ENCODE peak calls at places on chromosomes 7 and 10, in four cellular contexts. N, X, R and I are unnamed samples.
A peak's percentile ranks its signal among the peaks of the same experiment; 100 is the strongest.

GRCh38 chr7:32872421-32872820 is 19.1 kb downstream of the KBTBD2 start:
- DNase-seq in N (no peak), X (no peak), R (no peak), I (no peak)

GRCh38 chr7:129634361-129635034 is 23.0 kb downstream of the NRF1 start:
- DNase-seq in N (no peak), X (no peak), R (no peak), I (no peak)

GRCh38 chr7:129864042-129864441 is 88.7 kb downstream of the UBE2H start:
- DNase-seq in N (no peak), X (no peak), R (peak; percentile 32), I (peak; percentile 67)

GRCh38 chr10:132272061-132272766 is 35.5 kb downstream of the STK32C start:
- DNase-seq in N (no peak), X (peak; percentile 71), R (peak; percentile 36), I (no peak)

GRCh38 chr10:29946953-29947700 is 112.3 kb downstream of the JCAD start:
- DNase-seq in N (no peak), X (peak; percentile 83), R (peak; percentile 47), I (peak; percentile 93)

GRCh38 chr7:151199196-151199874 is 11.0 kb downstream of the H2BK1 start:
- DNase-seq in N (no peak), X (no peak), R (peak; percentile 48), I (no peak)

GRCh38 chr10:3820255-3820654 is 35.2 kb upstream of the KLF6 start:
- DNase-seq in N (no peak), X (no peak), R (no peak), I (no peak)

GRCh38 chr7:36710186-36710813 is 14.0 kb downstream of the AOAH start:
- DNase-seq in N (no peak), X (no peak), R (no peak), I (no peak)

GRCh38 chr10:78903351-78903940 is 165.3 kb upstream of the ZMIZ1 start:
- DNase-seq in N (peak; percentile 49), X (no peak), R (no peak), I (no peak)

GRCh38 chr10:76206797-76207352 is 775.5 kb downstream of the LRMDA start:
- DNase-seq in N (no peak), X (no peak), R (no peak), I (no peak)

GRCh38 chr10:81034376-81034775 is 496.7 kb downstream of the SH2D4B start:
- DNase-seq in N (no peak), X (no peak), R (no peak), I (no peak)

GRCh38 chr10:71970331-71970730 is 6.1 kb downstream of the CHST3 start:
- DNase-seq in N (peak; percentile 66), X (no peak), R (no peak), I (peak; percentile 54)

GRCh38 chr7:28626629-28627262 is 214.4 kb downstream of the CREB5 start:
- DNase-seq in N (no peak), X (no peak), R (peak; percentile 21), I (peak; percentile 26)

DNA sequence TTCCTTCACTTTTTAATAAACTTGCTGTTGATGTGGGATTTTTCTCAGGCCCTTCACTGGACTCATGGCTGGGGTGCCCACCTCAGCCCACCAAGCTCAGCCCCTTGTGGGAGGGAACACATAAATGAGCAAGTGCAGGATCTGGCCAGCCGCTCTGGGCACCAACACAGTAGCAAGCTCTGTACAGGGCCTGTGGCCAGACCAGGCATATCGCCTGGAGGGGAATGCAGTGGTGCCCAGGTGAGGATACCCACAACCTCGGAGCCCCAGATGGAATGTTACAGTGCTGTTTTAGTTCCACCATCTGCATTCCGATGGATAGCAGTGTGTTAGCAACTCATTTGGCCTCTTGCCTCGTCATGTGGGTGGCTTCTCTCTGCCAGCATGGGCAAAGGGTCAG is 234.6 kb downstream of the PPP1R3A start:
- DNase-seq in N (no peak), X (peak; percentile 62), R (no peak), I (no peak)
- H3K27ac ChIP-seq in N (no peak overlapping the region), X (no peak overlapping the region), R (no peak overlapping the region), I (no peak overlapping the region)

DNA sequence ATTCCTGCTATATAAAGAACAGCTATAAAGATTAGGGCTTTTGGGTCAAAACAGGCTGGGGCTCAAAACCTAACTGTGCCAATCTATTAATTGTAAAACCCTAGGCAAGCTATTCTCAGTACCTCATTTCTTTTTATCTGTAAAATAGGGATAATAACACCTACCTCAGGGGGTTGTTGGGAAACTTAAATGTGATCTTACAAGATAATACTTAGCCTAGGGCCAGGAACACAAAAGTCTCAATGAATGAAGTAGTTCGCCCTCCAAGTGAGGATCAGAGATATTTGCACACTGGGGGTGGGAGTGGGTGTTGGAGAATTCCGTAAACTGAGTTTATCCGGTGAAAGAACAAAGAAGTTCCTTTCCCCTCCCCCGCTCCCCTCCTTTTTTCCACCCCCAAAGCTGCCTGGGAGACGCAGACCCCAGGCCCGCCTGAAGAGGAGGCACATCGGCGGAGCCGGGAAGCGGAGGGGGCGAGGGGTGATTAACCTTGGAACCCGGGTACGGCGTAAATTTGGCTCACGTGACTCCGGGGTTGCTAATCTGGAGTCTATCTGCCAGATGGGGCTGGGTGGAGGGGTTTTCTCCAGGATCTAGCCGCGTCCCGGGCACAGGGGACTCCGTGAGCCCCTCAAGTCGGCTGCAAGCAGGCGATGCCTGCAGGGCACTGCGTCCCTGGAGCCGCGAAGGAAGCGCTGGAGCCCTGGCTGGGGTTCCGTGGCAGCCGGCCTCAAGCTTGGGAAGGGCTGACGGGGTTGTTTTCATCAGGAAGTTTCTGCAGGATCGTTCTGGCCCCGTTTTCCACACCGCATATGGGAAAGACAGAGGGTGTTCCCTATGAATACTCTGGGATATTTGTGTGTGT is 1.3 kb upstream of the PODXL start:
- DNase-seq in N (no peak), X (no peak), R (peak; percentile 39), I (peak; percentile 65)
- H3K4me3 ChIP-seq in N (peak overlapping the region; percentile 60), X (no peak overlapping the region), R (peak overlapping the region; percentile 37), I (peak overlapping the region; percentile 41)

GRCh38 chr7:74176555-74176954 is 2.4 kb downstream of the EIF4H start:
- DNase-seq in N (no peak), X (no peak), R (no peak), I (no peak)
- H3K4me1 ChIP-seq in N (peaks cover 77% of the 10 kb centered on the region), X (no peaks in the 10 kb centered on the region), R (peaks cover 10% of the 10 kb centered on the region), I (peaks cover 57% of the 10 kb centered on the region)

GRCh38 chr7:55210716-55211115 is 154.4 kb upstream of the LANCL2 start:
- DNase-seq in N (no peak), X (no peak), R (no peak), I (no peak)
- H3K27ac ChIP-seq in N (no peak overlapping the region), X (no peak overlapping the region), R (no peak overlapping the region), I (no peak overlapping the region)

GRCh38 chr10:45532501-45532900 is 140.1 kb downstream of the ZFAND4 start:
- DNase-seq in N (no peak), X (no peak), R (no peak), I (no peak)
- H3K4me3 ChIP-seq in N (no peak overlapping the region), X (no peak overlapping the region), R (no peak overlapping the region), I (no peak overlapping the region)

GRCh38 chr7:109259151-109259550 is 689.5 kb downstream of the DNAJB9 start:
- DNase-seq in N (no peak), X (no peak), R (no peak), I (no peak)
- H3K4me1 ChIP-seq in N (no peaks in the 10 kb centered on the region), X (no peaks in the 10 kb centered on the region), R (no peaks in the 10 kb centered on the region), I (no peaks in the 10 kb centered on the region)